ENCODE peak calls at places on chromosome 2, in six cellular contexts. Z is left ventricle myocardium inferior, X is AG09319, D is dorsolateral prefrontal cortex, I is MM.1S, O is cardiac muscle cell. Y is an unnamed sample.

GRCh38 chr2:231429916-231430315 is 34.4 kb downstream of the NCL start:
- DNase-seq in Z (no peak), X (no peak), D (no peak), I (no peak), O (no peak), Y (no peak)

GRCh38 chr2:23320058-23320457 is 64.9 kb upstream of the KLHL29 start:
- DNase-seq in Z (no peak), X (no peak), D (no peak), I (no peak), O (no peak), Y (no peak)

GRCh38 chr2:240624950-240625621 is at the start of gene GPR35:
- DNase-seq in Z (peak; percentile 38), X (peak; percentile 14), D (peak; percentile 35), I (peak; percentile 7), O (no peak), Y (no peak)

GRCh38 chr2:238147791-238148190 is 9.3 kb downstream of the KLHL30 start:
- DNase-seq in Z (no peak), X (no peak), D (no peak), I (no peak), O (no peak), Y (no peak)

GRCh38 chr2:84969511-84970265 is 1.3 kb upstream of the KCMF1 start:
- DNase-seq in Z (no peak), X (no peak), D (no peak), I (peak; percentile 32), O (peak; percentile 34), Y (no peak)

GRCh38 chr2:154698238-154698788 is at the start of gene KCNJ3:
- DNase-seq in Z (no peak), X (no peak), D (no peak), I (no peak), O (peak; percentile 30), Y (peak; percentile 13)

GRCh38 chr2:38586926-38587325 is 15.8 kb downstream of the HNRNPLL start:
- DNase-seq in Z (no peak), X (no peak), D (no peak), I (no peak), O (no peak), Y (no peak)

GRCh38 chr2:189549440-189549832 is 31.1 kb downstream of the SLC40A1 start:
- DNase-seq in Z (peak; percentile 53), X (no peak), D (no peak), I (no peak), O (no peak), Y (no peak)

GRCh38 chr2:120560330-120560729 is 175.3 kb upstream of the GLI2 start:
- DNase-seq in Z (no peak), X (no peak), D (no peak), I (no peak), O (no peak), Y (no peak)

GRCh38 chr2:41496908-41497307 is 550.9 kb upstream of the PKDCC start:
- DNase-seq in Z (no peak), X (no peak), D (no peak), I (peak; percentile 41), O (no peak), Y (no peak)

GRCh38 chr2:31382452-31383120 is 32.0 kb downstream of the XDH start:
- DNase-seq in Z (no peak), X (no peak), D (no peak), I (no peak), O (no peak), Y (no peak)

GRCh38 chr2:25230128-25230527 is 61.7 kb upstream of the POMC start:
- DNase-seq in Z (no peak), X (no peak), D (no peak), I (no peak), O (no peak), Y (no peak)

GRCh38 chr2:85222792-85223191 is 89.6 kb downstream of the TCF7L1 start:
- DNase-seq in Z (no peak), X (no peak), D (no peak), I (no peak), O (no peak), Y (no peak)

GRCh38 chr2:10792660-10793400 is 19.8 kb downstream of the PDIA6 start:
- DNase-seq in Z (no peak), X (no peak), D (no peak), I (no peak), O (no peak), Y (no peak)

GRCh38 chr2:173881466-173881865 is 83.7 kb downstream of the SP3 start:
- DNase-seq in Z (no peak), X (no peak), D (no peak), I (no peak), O (peak; percentile 9), Y (no peak)

GRCh38 chr2:232094883-232095282 is 133.4 kb downstream of the DIS3L2 start:
- DNase-seq in Z (no peak), X (no peak), D (no peak), I (no peak), O (no peak), Y (no peak)

GRCh38 chr2:6864938-6865345 is 765 bp downstream of the CMPK2 start:
- DNase-seq in Z (peak; percentile 31), X (no peak), D (no peak), I (no peak), O (no peak), Y (no peak)

GRCh38 chr2:45895477-45895876 is 244.0 kb downstream of the PRKCE start:
- DNase-seq in Z (no peak), X (no peak), D (no peak), I (no peak), O (no peak), Y (no peak)

GRCh38 chr2:148888003-148888501 is 13.0 kb downstream of the KIF5C start:
- DNase-seq in Z (no peak), X (no peak), D (no peak), I (no peak), O (peak; percentile 37), Y (peak; percentile 74)

GRCh38 chr2:182266909-182267308 is 159.9 kb downstream of the PDE1A start:
- DNase-seq in Z (no peak), X (no peak), D (no peak), I (no peak), O (no peak), Y (no peak)

GRCh38 chr2:1721706-1722483 is 22.4 kb downstream of the PXDN start:
- DNase-seq in Z (no peak), X (no peak), D (no peak), I (no peak), O (no peak), Y (no peak)

GRCh38 chr2:203759692-203760365 is 53.4 kb downstream of the CD28 start:
- DNase-seq in Z (no peak), X (no peak), D (no peak), I (no peak), O (no peak), Y (no peak)

GRCh38 chr2:210539035-210539434 is 17.4 kb upstream of the CPS1 start:
- DNase-seq in Z (no peak), X (no peak), D (no peak), I (no peak), O (no peak), Y (no peak)

GRCh38 chr2:88196490-88197087 is 26.4 kb downstream of the THNSL2 start:
- DNase-seq in Z (no peak), X (no peak), D (no peak), I (no peak), O (no peak), Y (no peak)

GRCh38 chr2:100293341-100294161 is 28.8 kb downstream of the LONRF2 start:
- DNase-seq in Z (no peak), X (no peak), D (no peak), I (no peak), O (no peak), Y (no peak)

GRCh38 chr2:100290718-100291151 is 31.6 kb downstream of the LONRF2 start:
- DNase-seq in Z (no peak), X (no peak), D (no peak), I (no peak), O (no peak), Y (no peak)

GRCh38 chr2:100294162-100294497 is 28.2 kb downstream of the LONRF2 start:
- DNase-seq in Z (no peak), X (no peak), D (no peak), I (no peak), O (no peak), Y (no peak)

GRCh38 chr2:100291152-100291970 is 30.9 kb downstream of the LONRF2 start:
- DNase-seq in Z (no peak), X (peak; percentile 73), D (peak; percentile 76), I (no peak), O (peak; percentile 25), Y (no peak)

DNA sequence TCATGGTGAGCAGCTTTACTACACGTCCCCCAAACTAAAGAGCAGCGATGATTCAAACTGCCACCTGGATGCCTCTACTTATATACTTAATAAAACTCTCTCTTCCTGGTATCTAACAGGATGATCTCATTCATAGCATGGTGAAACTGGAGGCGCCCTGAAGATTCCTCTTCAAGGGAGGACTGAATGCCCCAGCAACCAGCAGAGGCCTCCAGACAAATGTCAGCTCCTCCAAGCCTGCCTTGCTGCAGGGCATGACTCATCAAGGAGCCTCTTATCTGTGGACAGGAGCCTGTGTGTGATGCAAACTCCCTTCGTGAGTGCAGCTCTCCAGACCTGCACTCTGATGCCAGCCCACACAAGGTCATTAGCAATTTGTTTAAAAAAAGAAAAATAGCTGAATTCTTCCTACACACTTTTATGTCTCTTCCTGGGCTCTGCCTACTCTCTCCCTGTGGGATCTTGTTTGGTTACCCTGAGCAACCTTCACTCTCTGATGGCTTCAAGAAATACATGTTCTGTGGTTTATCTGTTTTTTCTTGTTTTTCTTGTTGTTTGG is 30.2 kb downstream of the LONRF2 start:
- DNase-seq in Z (no peak), X (peak; percentile 19), D (peak; percentile 53), I (no peak), O (peak; percentile 26), Y (no peak)
- TF ChIP-seq CTCF in Z (no peak), X (no peak), D (no peak), I (no peak), O (peak; percentile 13), Y (no peak)

GRCh38 chr2:122022531-122022930 is 267.1 kb downstream of the TSN start:
- DNase-seq in Z (no peak), X (no peak), D (no peak), I (no peak), O (no peak), Y (no peak)
- TF ChIP-seq CTCF in Z (no peak), X (no peak), D (no peak), I (no peak), O (no peak), Y (no peak)

DNA sequence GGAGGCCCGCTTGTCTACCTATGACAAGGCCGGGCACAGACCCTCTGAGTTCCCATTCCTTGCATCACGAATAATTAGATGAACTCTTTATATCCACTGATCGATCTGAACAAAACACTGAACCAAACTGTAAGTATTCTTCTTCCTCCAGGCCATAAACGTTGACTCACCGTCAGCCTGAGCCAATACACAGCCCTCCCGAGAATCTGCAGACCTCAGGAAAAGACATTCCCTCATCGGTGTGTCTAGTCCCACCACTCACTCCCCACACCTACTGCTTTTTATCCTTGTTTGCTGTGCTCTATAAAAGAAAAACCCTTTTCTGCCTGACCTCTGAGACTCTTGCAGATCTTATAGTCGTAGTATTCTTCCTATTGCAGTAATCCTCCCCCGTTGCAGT is 41.0 kb downstream of the TMEM87B start:
- DNase-seq in Z (no peak), X (no peak), D (no peak), I (no peak), O (no peak), Y (no peak)
- TF ChIP-seq CTCF in Z (no peak), X (no peak), D (no peak), I (no peak), O (no peak), Y (no peak)

DNA sequence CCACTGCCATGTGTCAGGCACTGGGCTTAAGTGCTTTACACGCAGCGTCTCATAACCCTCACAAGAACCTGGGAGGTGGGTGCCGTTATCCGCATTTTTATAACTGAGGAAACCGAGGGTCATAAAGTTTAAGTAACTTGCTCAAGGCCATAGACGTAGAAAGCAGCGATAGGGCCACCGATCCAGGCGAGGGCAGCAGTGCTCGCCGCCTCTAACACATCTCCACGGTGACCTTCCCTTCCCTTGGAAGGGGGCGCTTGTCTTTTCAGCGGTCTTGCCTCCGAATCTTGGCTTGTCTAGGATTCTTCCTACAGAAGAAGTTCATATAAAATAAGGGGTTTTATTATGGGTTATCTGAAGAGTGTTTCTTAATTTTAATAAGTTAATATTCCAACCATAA is 186.6 kb downstream of the GBX2 start:
- DNase-seq in Z (no peak), X (no peak), D (no peak), I (no peak), O (peak; percentile 18), Y (no peak)
- TF ChIP-seq CTCF in Z (no peak), X (no peak), D (no peak), I (no peak), O (no peak), Y (no peak)

Y was measured in glutamatergic neuron.